ENCODE peak calls at places on chromosome 2, in nine cellular contexts. I is esophagus squamous epithelium, N is ovary, Z is neural progenitor cell, H is endothelial cell, P is nephron progenitor cell, A is PC-9, W is A549, S is RWPE1. Q is an unnamed sample.

GRCh38 chr2:43254331-43254730 is 27.9 kb upstream of the ZFP36L2 start:
- DNase-seq in S (no peak), A (no peak), N (no peak), Z (no peak), H (no peak), W (no peak), I (no peak), P (no peak), Q (no peak)

GRCh38 chr2:119253760-119254600 is 30.3 kb downstream of the STEAP3 start:
- DNase-seq in A (no peak), Z (no peak), H (no peak), S (no peak), W (no peak), I (no peak), P (no peak), N (no peak), Q (no peak)

GRCh38 chr2:8003462-8004075 is 678.3 kb upstream of the ID2 start:
- DNase-seq in I (no peak), P (peak; percentile 20), W (no peak), H (no peak), A (no peak), N (peak; percentile 73), S (no peak), Z (no peak), Q (peak; percentile 68)

GRCh38 chr2:168663993-168664392 is 138.4 kb upstream of the NOSTRIN start:
- DNase-seq in H (no peak), S (no peak), Z (peak; percentile 13), P (no peak), N (no peak), I (no peak), A (no peak), W (no peak), Q (peak; percentile 12)

GRCh38 chr2:42368817-42369550 is 8.0 kb upstream of the COX7A2L start:
- DNase-seq in H (peak; percentile 22), Z (no peak), N (no peak), W (no peak), P (no peak), I (no peak), S (no peak), A (no peak), Q (no peak)

GRCh38 chr2:159128191-159128590 is 158.3 kb downstream of the WDSUB1 start:
- DNase-seq in H (no peak), A (no peak), Z (no peak), W (no peak), I (no peak), S (no peak), N (no peak), P (no peak), Q (no peak)

GRCh38 chr2:17830053-17831034 is 14.1 kb downstream of the MSGN1 start:
- DNase-seq in P (peak; percentile 95), A (peak; percentile 56), N (no peak), H (peak; percentile 95), S (peak; percentile 63), I (no peak), Z (peak; percentile 93), W (peak; percentile 76), Q (peak; percentile 61)

GRCh38 chr2:65501074-65501473 is 68.7 kb upstream of the SPRED2 start:
- DNase-seq in A (no peak), I (no peak), P (no peak), N (no peak), W (no peak), S (no peak), Z (no peak), H (no peak), Q (no peak)

GRCh38 chr2:11160256-11160655 is 5.0 kb downstream of the SLC66A3 start:
- DNase-seq in I (no peak), S (no peak), Z (no peak), N (no peak), W (no peak), P (no peak), A (no peak), H (no peak), Q (no peak)

GRCh38 chr2:8597526-8598225 is 84.2 kb upstream of the ID2 start:
- DNase-seq in S (no peak), W (no peak), Z (no peak), I (no peak), N (no peak), P (no peak), A (no peak), H (no peak), Q (no peak)

GRCh38 chr2:54083440-54083839 is 32.0 kb upstream of the ACYP2 start:
- DNase-seq in S (no peak), P (no peak), Z (no peak), W (no peak), A (no peak), N (no peak), I (no peak), H (no peak), Q (no peak)

GRCh38 chr2:15989559-15989958 is 49.2 kb downstream of the MYCN start:
- DNase-seq in Z (no peak), N (no peak), W (no peak), I (no peak), P (no peak), S (no peak), H (no peak), A (no peak), Q (no peak)

GRCh38 chr2:144350151-144350802 is 169.6 kb downstream of the ZEB2 start:
- DNase-seq in Z (peak; percentile 30), W (no peak), H (peak; percentile 16), P (peak; percentile 6), S (no peak), A (no peak), N (peak; percentile 45), I (no peak), Q (no peak)

GRCh38 chr2:220143336-220143735 is 515.9 kb downstream of the SLC4A3 start:
- DNase-seq in A (peak; percentile 39), W (no peak), I (no peak), N (no peak), H (no peak), S (peak; percentile 54), P (no peak), Z (no peak), Q (peak; percentile 80)

DNA sequence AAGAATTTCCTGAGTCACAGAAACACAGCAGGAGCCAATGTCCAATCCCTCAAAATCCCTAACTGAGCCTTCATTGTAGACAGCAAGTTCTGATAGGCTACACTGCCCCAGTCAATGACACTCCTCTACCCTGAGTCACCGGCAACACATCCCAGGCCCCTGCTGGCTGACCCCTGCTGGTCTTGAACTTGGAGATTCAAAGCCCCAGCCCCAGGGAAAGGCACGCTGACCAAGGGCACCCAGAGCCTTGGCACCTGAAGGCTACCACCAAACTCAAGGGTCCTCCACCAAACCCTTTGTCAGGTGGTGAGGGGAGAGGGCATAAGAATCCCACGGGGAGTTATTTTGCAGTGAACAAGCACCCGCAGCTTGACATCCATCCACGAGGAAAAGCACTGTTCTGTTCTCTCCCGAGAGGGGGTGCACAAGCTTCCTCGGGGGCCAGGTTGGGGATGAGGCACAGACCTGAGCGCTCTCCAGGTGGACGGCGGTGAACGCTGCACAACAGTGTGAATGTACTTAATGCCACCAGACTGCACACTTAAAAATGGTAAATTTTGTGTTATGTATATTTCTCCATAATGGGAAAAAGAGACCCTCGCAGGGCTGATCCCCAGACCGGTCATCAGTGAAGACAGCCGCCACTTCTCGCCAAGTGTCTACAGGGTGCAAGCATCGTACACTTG is 46.9 kb downstream of the TFCP2L1 start:
- DNase-seq in S (no peak), N (no peak), H (no peak), P (no peak), A (no peak), W (no peak), I (no peak), Z (no peak), Q (peak; percentile 7)
- TF ChIP-seq CTCF in S (no peak), N (no peak), H (no peak), P (no peak), A (no peak), W (no peak), I (no peak), Z (no peak), Q (no peak)

DNA sequence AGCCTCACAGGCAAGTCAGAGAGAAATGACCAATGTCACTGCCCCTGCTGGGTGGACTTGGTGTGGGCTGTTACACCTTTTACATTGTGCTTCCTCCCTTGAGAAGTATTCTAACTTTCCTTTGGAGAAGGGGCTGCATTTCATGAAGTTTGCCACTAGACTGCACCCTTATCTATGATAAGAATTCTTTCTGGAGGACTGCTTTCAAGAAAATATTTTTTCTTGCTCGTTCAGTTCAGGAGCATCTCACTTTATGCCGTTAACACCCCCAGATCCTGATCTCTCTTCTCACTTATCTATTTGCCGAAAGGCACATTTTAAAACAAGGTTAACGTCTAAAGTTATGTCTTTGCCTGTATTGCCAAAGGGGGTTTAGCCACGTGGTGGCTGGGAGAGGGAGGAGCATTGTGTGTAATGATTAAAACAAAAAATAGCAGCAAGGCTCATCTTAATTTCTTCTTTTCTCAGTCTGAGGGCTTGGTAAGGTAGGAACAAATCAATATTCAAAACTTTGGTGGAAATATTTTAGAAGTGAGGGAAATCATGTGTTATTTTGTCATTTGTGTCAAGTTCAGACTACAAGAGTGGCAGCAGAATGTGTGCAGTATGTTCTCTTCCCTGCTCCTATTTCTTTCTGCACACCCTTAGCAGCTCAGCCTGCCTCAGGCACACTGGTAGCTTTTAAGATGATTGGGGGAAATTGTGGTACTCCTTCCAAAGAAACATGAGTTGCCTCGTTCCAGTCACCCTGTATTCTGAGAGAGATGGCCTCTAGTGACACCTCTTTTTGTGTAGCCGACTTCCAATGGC is 1.6 kb upstream of the IGFBP5 start:
- DNase-seq in W (peak; percentile 21), I (no peak), A (no peak), H (no peak), N (no peak), P (no peak), S (no peak), Z (peak; percentile 36), Q (peak; percentile 24)
- TF ChIP-seq CTCF in W (peak; percentile 62), I (peak; percentile 25), A (peak; percentile 67), H (peak; percentile 40), N (peak; percentile 79), P (peak; percentile 62), S (peak; percentile 76), Z (peak; percentile 50), Q (peak; percentile 79)

GRCh38 chr2:163682695-163683094 is 53.1 kb downstream of the FIGN start:
- DNase-seq in S (peak; percentile 38), P (no peak), N (no peak), A (no peak), Z (no peak), I (no peak), W (no peak), H (no peak), Q (peak; percentile 9)
- TF ChIP-seq CTCF in S (no peak), P (no peak), N (no peak), A (no peak), Z (peak; percentile 27), I (no peak), W (no peak), H (no peak), Q (peak; percentile 48)

GRCh38 chr2:70199320-70199864 is 8.6 kb upstream of the C2orf42 start:
- DNase-seq in H (no peak), N (no peak), W (no peak), I (no peak), P (no peak), S (no peak), A (no peak), Z (no peak), Q (no peak)
- TF ChIP-seq CTCF in H (no peak), N (no peak), W (no peak), I (no peak), P (no peak), S (no peak), A (no peak), Z (no peak), Q (peak; percentile 26)